ENCODE peak calls at places on chromosome 14, in nine cellular contexts. L is AG08395, Y is fibroblast of pulmonary artery, R is heart right ventricle, G is iPS-NIHi11, S is Calu3, H is H1, T is T-cell, Z is Caco-2. U is an unnamed sample.
A peak's percentile ranks its signal among the peaks of the same experiment; 100 is the strongest.

GRCh38 chr14:104559043-104559768 is 20.4 kb upstream of the C14orf180 start:
- DNase-seq in Y (no peak), H (no peak), Z (peak; percentile 21), G (no peak), S (peak; percentile 27), R (no peak), T (no peak), L (no peak), U (no peak)

GRCh38 chr14:91405241-91405721 is 12.3 kb downstream of the CCDC88C start:
- DNase-seq in Y (no peak), L (no peak), R (no peak), G (no peak), H (no peak), Z (no peak), T (no peak), S (no peak), U (no peak)

GRCh38 chr14:37545174-37545573 is 49.9 kb downstream of the FOXA1 start:
- DNase-seq in T (no peak), H (no peak), R (no peak), Z (no peak), Y (no peak), G (no peak), S (no peak), L (no peak), U (no peak)

GRCh38 chr14:101707285-101707842 is 54.1 kb upstream of the PPP2R5C start:
- DNase-seq in R (peak; percentile 79), Z (peak; percentile 50), L (peak; percentile 70), H (no peak), G (peak; percentile 77), T (peak; percentile 44), Y (peak; percentile 92), S (peak; percentile 62), U (peak; percentile 34)

GRCh38 chr14:94689218-94689984 is 77.2 kb downstream of the SERPINA3 start:
- DNase-seq in T (no peak), H (no peak), G (peak; percentile 95), S (peak; percentile 84), R (peak; percentile 38), L (peak; percentile 80), Z (peak; percentile 42), Y (peak; percentile 53), U (no peak)

GRCh38 chr14:91202234-91202974 is 42.1 kb downstream of the GPR68 start:
- DNase-seq in T (no peak), Y (peak; percentile 65), R (peak; percentile 43), Z (no peak), S (no peak), H (no peak), L (peak; percentile 25), G (no peak), U (no peak)

GRCh38 chr14:99245541-99246511 is 26.2 kb downstream of the BCL11B start:
- DNase-seq in H (no peak), R (no peak), Y (no peak), L (no peak), G (peak; percentile 89), S (no peak), T (no peak), Z (no peak), U (no peak)

GRCh38 chr14:76152333-76152681 is 585 bp downstream of the GPATCH2L start:
- DNase-seq in T (peak; percentile 36), S (peak; percentile 65), Z (peak; percentile 59), G (peak; percentile 64), L (peak; percentile 93), R (peak; percentile 66), H (no peak), Y (peak; percentile 84), U (peak; percentile 69)

GRCh38 chr14:103078420-103078749 is 5.6 kb upstream of the LBHD2 start:
- DNase-seq in T (peak; percentile 35), Z (peak; percentile 80), G (peak; percentile 82), L (peak; percentile 83), R (peak; percentile 72), H (peak; percentile 60), S (peak; percentile 81), Y (peak; percentile 81), U (no peak)

GRCh38 chr14:73896521-73896920 is 9.9 kb downstream of the ZNF410 start:
- DNase-seq in G (no peak), Z (no peak), T (no peak), R (no peak), L (no peak), S (no peak), Y (peak; percentile 57), H (no peak), U (no peak)

GRCh38 chr14:71701990-71702389 is 230.2 kb upstream of the RGS6 start:
- DNase-seq in Z (no peak), Y (no peak), T (no peak), R (no peak), G (no peak), S (no peak), H (no peak), L (no peak), U (no peak)

GRCh38 chr14:101480747-101481530 is 80.4 kb upstream of the DIO3 start:
- DNase-seq in H (no peak), R (no peak), Z (peak; percentile 46), T (no peak), L (no peak), G (no peak), Y (peak; percentile 56), S (peak; percentile 42), U (no peak)

GRCh38 chr14:105528859-105529505 is 2.6 kb downstream of the TMEM121 start:
- DNase-seq in Z (no peak), S (no peak), G (no peak), H (no peak), L (no peak), Y (no peak), R (no peak), T (no peak), U (no peak)

GRCh38 chr14:65414961-65415589 is 2.5 kb downstream of the FUT8 start:
- DNase-seq in Z (no peak), T (no peak), R (peak; percentile 16), L (peak; percentile 27), S (peak; percentile 10), H (no peak), G (no peak), Y (peak; percentile 69), U (no peak)

GRCh38 chr14:95294834-95295599 is 24.7 kb downstream of the CLMN start:
- DNase-seq in G (no peak), Z (no peak), L (no peak), S (peak; percentile 80), R (no peak), T (no peak), Y (peak; percentile 31), H (no peak), U (no peak)

GRCh38 chr14:60506462-60506984 is 2.4 kb upstream of the SIX6 start:
- DNase-seq in Z (no peak), R (no peak), H (no peak), T (no peak), L (no peak), S (no peak), Y (no peak), G (no peak), U (no peak)

GRCh38 chr14:80933282-80933681 is 8.3 kb downstream of the CEP128 start:
- DNase-seq in H (no peak), Y (no peak), L (no peak), T (no peak), G (no peak), R (no peak), S (no peak), Z (no peak), U (no peak)

GRCh38 chr14:102538598-102539543 is 29.3 kb upstream of the ANKRD9 start:
- DNase-seq in L (no peak), G (no peak), H (no peak), S (no peak), T (no peak), Z (no peak), Y (no peak), R (no peak), U (no peak)

GRCh38 chr14:74647834-74648361 is 35.9 kb upstream of the LTBP2 start:
- DNase-seq in H (no peak), S (no peak), Y (no peak), G (peak; percentile 53), R (no peak), L (no peak), Z (no peak), T (no peak), U (no peak)

GRCh38 chr14:58763210-58763609 is 125.4 kb downstream of the DACT1 start:
- DNase-seq in Y (no peak), S (no peak), R (no peak), G (no peak), L (no peak), T (no peak), H (no peak), Z (no peak), U (no peak)

U was measured in GM04503.